ENCODE peak calls at places on chromosomes 2 and 18, in five cellular contexts. One of them, this sample, is unnamed.

GRCh38 chr2:64551851-64552250 is 27.7 kb downstream of the AFTPH start:
- DNase-seq in HCT116: no peak
- DNase-seq in endothelial cell of umbilical vein: no peak
- DNase-seq in IMR-90: no peak
- DNase-seq in SK-N-SH: no peak
- DNase-seq in this sample: no peak

GRCh38 chr18:67133669-67134068 is 382.9 kb downstream of the DSEL start:
- DNase-seq in HCT116: no peak
- DNase-seq in endothelial cell of umbilical vein: no peak
- DNase-seq in IMR-90: no peak
- DNase-seq in SK-N-SH: no peak
- DNase-seq in this sample: no peak

GRCh38 chr2:175435012-175435411 is 253.5 kb upstream of the ATP5MC3 start:
- DNase-seq in HCT116: no peak
- DNase-seq in endothelial cell of umbilical vein: no peak
- DNase-seq in IMR-90: no peak
- DNase-seq in SK-N-SH: no peak
- DNase-seq in this sample: no peak

GRCh38 chr2:79271456-79271855 is 111.9 kb upstream of the REG3A start:
- DNase-seq in HCT116: no peak
- DNase-seq in endothelial cell of umbilical vein: no peak
- DNase-seq in IMR-90: no peak
- DNase-seq in SK-N-SH: no peak
- DNase-seq in this sample: no peak

GRCh38 chr2:20356042-20356441 is 5.4 kb upstream of the PUM2 start:
- DNase-seq in HCT116: no peak
- DNase-seq in endothelial cell of umbilical vein: no peak
- DNase-seq in IMR-90: peak
- DNase-seq in SK-N-SH: no peak
- DNase-seq in this sample: no peak

GRCh38 chr2:189628817-189629552 is 32.3 kb upstream of the ASNSD1 start:
- DNase-seq in HCT116: no peak
- DNase-seq in endothelial cell of umbilical vein: no peak
- DNase-seq in IMR-90: no peak
- DNase-seq in SK-N-SH: no peak
- DNase-seq in this sample: peak

GRCh38 chr2:222518570-222519381 is 94.4 kb downstream of the SGPP2 start:
- DNase-seq in HCT116: peak
- DNase-seq in endothelial cell of umbilical vein: no peak
- DNase-seq in IMR-90: no peak
- DNase-seq in SK-N-SH: no peak
- DNase-seq in this sample: peak

GRCh38 chr2:178237488-178238143 is 43.3 kb downstream of the OSBPL6 start:
- DNase-seq in HCT116: no peak
- DNase-seq in endothelial cell of umbilical vein: no peak
- DNase-seq in IMR-90: peak
- DNase-seq in SK-N-SH: no peak
- DNase-seq in this sample: no peak

GRCh38 chr18:11121426-11121825 is 27.9 kb downstream of the PIEZO2 start:
- DNase-seq in HCT116: no peak
- DNase-seq in endothelial cell of umbilical vein: no peak
- DNase-seq in IMR-90: peak
- DNase-seq in SK-N-SH: no peak
- DNase-seq in this sample: no peak

GRCh38 chr18:7034924-7035323 is 82.7 kb downstream of the LAMA1 start:
- DNase-seq in HCT116: no peak
- DNase-seq in endothelial cell of umbilical vein: no peak
- DNase-seq in IMR-90: no peak
- DNase-seq in SK-N-SH: no peak
- DNase-seq in this sample: no peak

GRCh38 chr2:69017080-69017479 is 4.1 kb downstream of the ANTXR1 start:
- DNase-seq in HCT116: no peak
- DNase-seq in endothelial cell of umbilical vein: no peak
- DNase-seq in IMR-90: peak
- DNase-seq in SK-N-SH: no peak
- DNase-seq in this sample: peak

GRCh38 chr18:50944245-50944917 is 23.5 kb upstream of the ELAC1 start:
- DNase-seq in HCT116: no peak
- DNase-seq in endothelial cell of umbilical vein: no peak
- DNase-seq in IMR-90: no peak
- DNase-seq in SK-N-SH: no peak
- DNase-seq in this sample: no peak

GRCh38 chr2:19747310-19748072 is 154.3 kb downstream of the TTC32 start:
- DNase-seq in HCT116: no peak
- DNase-seq in endothelial cell of umbilical vein: no peak
- DNase-seq in IMR-90: peak
- DNase-seq in SK-N-SH: no peak
- DNase-seq in this sample: no peak

GRCh38 chr2:121454549-121455090 is 76.1 kb upstream of the RNU4ATAC start:
- DNase-seq in HCT116: no peak
- DNase-seq in endothelial cell of umbilical vein: no peak
- DNase-seq in IMR-90: no peak
- DNase-seq in SK-N-SH: no peak
- DNase-seq in this sample: peak

GRCh38 chr2:121455438-121455837 is 75.2 kb upstream of the RNU4ATAC start:
- DNase-seq in HCT116: no peak
- DNase-seq in endothelial cell of umbilical vein: no peak
- DNase-seq in IMR-90: no peak
- DNase-seq in SK-N-SH: no peak
- DNase-seq in this sample: no peak

GRCh38 chr2:121451373-121451772 is 79.3 kb upstream of the RNU4ATAC start:
- DNase-seq in HCT116: no peak
- DNase-seq in endothelial cell of umbilical vein: no peak
- DNase-seq in IMR-90: peak
- DNase-seq in SK-N-SH: no peak
- DNase-seq in this sample: no peak

DNA sequence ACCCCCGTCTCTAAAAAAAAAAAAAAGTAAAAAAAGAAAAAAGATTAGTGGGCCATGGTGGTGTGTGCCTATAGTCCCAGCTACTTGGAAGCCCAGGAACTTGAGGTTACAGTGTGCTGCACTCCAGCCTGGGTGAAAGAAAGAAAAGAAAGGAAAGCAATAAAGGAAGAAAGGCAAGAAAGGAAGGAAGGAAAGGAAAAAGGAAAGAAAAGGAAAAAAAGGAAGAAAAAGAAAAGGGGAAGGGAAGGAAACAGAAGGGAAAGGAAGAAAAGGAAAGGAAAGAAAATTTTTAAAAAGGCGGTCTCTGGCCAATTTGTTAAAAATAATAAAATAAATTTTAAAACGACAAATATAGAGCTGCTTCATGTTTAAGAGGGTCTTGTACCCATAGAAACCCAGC is 74.4 kb upstream of the RNU4ATAC start:
- DNase-seq in HCT116: no peak
- DNase-seq in endothelial cell of umbilical vein: no peak
- DNase-seq in IMR-90: no peak
- DNase-seq in SK-N-SH: no peak
- DNase-seq in this sample: no peak
- H3K9ac ChIP-seq in HCT116: no peak
- H3K9ac ChIP-seq in endothelial cell of umbilical vein: no peak
- H3K9ac ChIP-seq in IMR-90: no peak
- H3K9ac ChIP-seq in SK-N-SH: no peak
- H3K9ac ChIP-seq in this sample: no peak

GRCh38 chr2:37770797-37771196 is 99.4 kb upstream of the CDC42EP3 start:
- DNase-seq in HCT116: no peak
- DNase-seq in endothelial cell of umbilical vein: no peak
- DNase-seq in IMR-90: peak
- DNase-seq in SK-N-SH: peak
- DNase-seq in this sample: no peak
- H3K9ac ChIP-seq in HCT116: no peak
- H3K9ac ChIP-seq in endothelial cell of umbilical vein: no peak
- H3K9ac ChIP-seq in IMR-90: no peak
- H3K9ac ChIP-seq in SK-N-SH: no peak
- H3K9ac ChIP-seq in this sample: no peak

GRCh38 chr2:9364791-9365497 is 58.4 kb downstream of the ITGB1BP1 start:
- DNase-seq in HCT116: no peak
- DNase-seq in endothelial cell of umbilical vein: peak
- DNase-seq in IMR-90: no peak
- DNase-seq in SK-N-SH: no peak
- DNase-seq in this sample: peak
- H3K9ac ChIP-seq in HCT116: no peak
- H3K9ac ChIP-seq in endothelial cell of umbilical vein: no peak
- H3K9ac ChIP-seq in IMR-90: no peak
- H3K9ac ChIP-seq in SK-N-SH: no peak
- H3K9ac ChIP-seq in this sample: no peak

DNA sequence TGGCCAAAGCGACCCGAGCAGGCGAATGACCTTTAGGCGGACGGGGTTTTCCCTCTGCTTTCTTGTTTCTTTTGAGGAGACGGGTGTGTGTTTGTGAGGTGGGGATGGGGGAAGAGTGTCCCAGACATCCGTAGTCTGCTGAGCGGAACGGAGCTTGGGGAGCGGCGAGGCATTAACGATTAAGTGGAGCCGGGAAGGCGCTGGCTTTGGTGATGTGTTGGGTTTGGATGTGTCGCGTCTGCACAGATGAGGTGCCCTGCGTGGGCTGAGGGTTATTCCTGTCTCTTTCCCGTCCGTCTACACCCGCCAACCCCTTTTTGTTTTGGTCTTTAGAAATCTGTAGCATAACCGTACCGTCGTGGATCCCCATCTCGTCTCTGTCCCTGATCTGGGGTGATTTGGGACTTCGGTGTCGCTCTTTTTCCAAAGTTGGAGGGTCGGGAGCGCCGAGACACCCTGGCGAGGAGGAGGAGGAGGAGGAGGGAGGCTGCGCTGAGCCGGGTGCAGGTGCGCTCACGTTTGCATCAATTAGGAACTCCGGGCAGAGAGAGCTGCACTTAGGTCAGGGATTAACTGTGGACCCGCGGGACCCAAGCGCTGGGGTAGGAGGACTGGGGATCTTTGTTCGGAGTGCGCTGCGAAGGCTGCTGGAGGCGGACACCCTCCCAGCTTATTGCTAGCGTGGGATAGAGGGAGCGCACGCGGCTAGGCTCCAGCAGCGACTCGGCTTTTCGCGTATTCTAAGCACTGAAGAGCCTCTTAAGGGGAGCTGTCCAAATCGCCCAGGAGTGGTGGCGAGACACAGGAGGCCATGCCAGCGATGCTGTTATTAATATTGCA is 720.2 kb downstream of the DPP10 start:
- DNase-seq in HCT116: no peak
- DNase-seq in endothelial cell of umbilical vein: no peak
- DNase-seq in IMR-90: no peak
- DNase-seq in SK-N-SH: peak
- DNase-seq in this sample: peak
- H3K9ac ChIP-seq in HCT116: no peak
- H3K9ac ChIP-seq in endothelial cell of umbilical vein: no peak
- H3K9ac ChIP-seq in IMR-90: no peak
- H3K9ac ChIP-seq in SK-N-SH: no peak
- H3K9ac ChIP-seq in this sample: peak

DNA sequence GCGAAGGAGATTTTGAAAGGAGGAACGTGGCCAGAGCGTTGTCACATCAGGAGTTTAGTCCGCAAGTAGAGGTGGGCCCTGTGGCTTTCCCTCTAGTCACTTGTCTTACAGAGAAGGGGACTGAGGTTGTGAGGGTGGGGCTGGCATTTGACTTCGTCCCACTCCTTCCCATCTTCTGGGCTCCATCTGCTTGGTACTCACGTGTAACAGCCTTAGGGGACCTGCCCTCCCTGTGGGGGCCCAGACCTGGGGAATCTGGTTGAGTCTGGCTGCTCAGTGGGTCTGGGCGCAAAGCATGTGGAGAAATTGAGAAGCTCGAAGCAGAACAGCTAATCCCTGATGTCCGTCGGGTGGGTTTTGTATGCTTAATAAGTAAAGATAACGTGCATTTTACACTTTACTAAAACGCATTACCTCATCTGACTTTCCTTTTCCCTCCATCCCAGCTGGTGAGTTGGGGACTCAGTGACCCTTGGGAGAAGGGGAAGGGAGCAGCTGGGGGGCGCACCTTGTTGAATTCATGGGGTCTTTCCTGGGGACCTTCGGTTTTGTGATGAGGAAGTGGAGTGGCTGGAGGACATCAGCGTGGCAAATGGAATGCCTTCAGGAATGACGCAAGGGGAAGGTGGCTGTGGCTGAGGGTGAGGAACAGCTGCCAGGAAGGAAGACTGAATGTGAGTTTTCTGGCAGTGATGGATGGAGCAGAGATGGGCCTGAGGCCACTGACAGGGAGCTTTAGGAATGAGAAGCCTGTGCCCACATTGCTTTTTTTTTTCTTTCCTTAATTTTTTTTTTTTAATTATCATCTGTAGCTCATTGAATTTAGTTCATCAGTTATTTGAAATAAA is 44.8 kb downstream of the ASAP2 start:
- DNase-seq in HCT116: no peak
- DNase-seq in endothelial cell of umbilical vein: peak
- DNase-seq in IMR-90: peak
- DNase-seq in SK-N-SH: no peak
- DNase-seq in this sample: no peak
- H3K9ac ChIP-seq in HCT116: no peak
- H3K9ac ChIP-seq in endothelial cell of umbilical vein: peak
- H3K9ac ChIP-seq in IMR-90: no peak
- H3K9ac ChIP-seq in SK-N-SH: peak
- H3K9ac ChIP-seq in this sample: no peak

GRCh38 chr2:61435291-61435690 is 35.6 kb downstream of the USP34 start:
- DNase-seq in HCT116: no peak
- DNase-seq in endothelial cell of umbilical vein: no peak
- DNase-seq in IMR-90: no peak
- DNase-seq in SK-N-SH: no peak
- DNase-seq in this sample: no peak

GRCh38 chr2:61439241-61440002 is 31.5 kb downstream of the USP34 start:
- DNase-seq in HCT116: no peak
- DNase-seq in endothelial cell of umbilical vein: no peak
- DNase-seq in IMR-90: no peak
- DNase-seq in SK-N-SH: no peak
- DNase-seq in this sample: no peak

GRCh38 chr2:61437170-61437569 is 33.7 kb downstream of the USP34 start:
- DNase-seq in HCT116: no peak
- DNase-seq in endothelial cell of umbilical vein: no peak
- DNase-seq in IMR-90: no peak
- DNase-seq in SK-N-SH: no peak
- DNase-seq in this sample: no peak

GRCh38 chr2:61436092-61436491 is 34.8 kb downstream of the USP34 start:
- DNase-seq in HCT116: no peak
- DNase-seq in endothelial cell of umbilical vein: no peak
- DNase-seq in IMR-90: no peak
- DNase-seq in SK-N-SH: no peak
- DNase-seq in this sample: no peak

GRCh38 chr2:61438670-61439069 is 32.2 kb downstream of the USP34 start:
- DNase-seq in HCT116: no peak
- DNase-seq in endothelial cell of umbilical vein: no peak
- DNase-seq in IMR-90: no peak
- DNase-seq in SK-N-SH: no peak
- DNase-seq in this sample: no peak
- H3K9ac ChIP-seq in HCT116: no peak
- H3K9ac ChIP-seq in endothelial cell of umbilical vein: no peak
- H3K9ac ChIP-seq in IMR-90: no peak
- H3K9ac ChIP-seq in SK-N-SH: no peak
- H3K9ac ChIP-seq in this sample: no peak

This sample was measured in mesendoderm.